ENCODE peak calls at places on chromosomes 11 and 22, in five cellular contexts. T, L, D, F and M are unnamed samples.

GRCh38 chr11:4118107-4118506 is 23.5 kb downstream of the RRM1 start:
- DNase-seq in L (no peak), F (no peak), T (no peak), D (no peak), M (no peak)

GRCh38 chr22:33492210-33492651 is 428.0 kb downstream of the LARGE1 start:
- DNase-seq in T (no peak), F (peak; percentile 58), D (no peak), L (no peak), M (no peak)

GRCh38 chr11:57459112-57460016 is 964 bp upstream of the RTN4RL2 start:
- DNase-seq in L (no peak), F (peak; percentile 24), D (no peak), T (peak; percentile 36), M (no peak)

GRCh38 chr11:103633037-103633788 is 403.2 kb upstream of the DDI1 start:
- DNase-seq in L (no peak), T (no peak), D (no peak), F (peak; percentile 66), M (no peak)

GRCh38 chr11:57279131-57279530 is 42.1 kb upstream of the APLNR start:
- DNase-seq in L (no peak), T (peak; percentile 43), F (no peak), D (no peak), M (no peak)

GRCh38 chr11:73216466-73216865 is 1.6 kb upstream of the P2RY2 start:
- DNase-seq in F (no peak), T (no peak), D (no peak), L (no peak), M (no peak)

GRCh38 chr11:57349491-57350274 is 11.5 kb downstream of the P2RX3 start:
- DNase-seq in L (peak; percentile 66), T (peak; percentile 65), F (peak; percentile 71), D (no peak), M (no peak)

GRCh38 chr11:130622126-130622525 is 173.7 kb downstream of the ADAMTS15 start:
- DNase-seq in L (no peak), T (peak; percentile 42), D (no peak), F (no peak), M (no peak)

GRCh38 chr11:75388386-75389275 is 10.7 kb upstream of the RPS3 start:
- DNase-seq in D (peak; percentile 61), T (peak; percentile 95), F (peak; percentile 90), L (peak; percentile 79), M (peak; percentile 65)

GRCh38 chr11:105265859-105266258 is 126.3 kb upstream of the CARD18 start:
- DNase-seq in L (no peak), D (peak; percentile 62), T (peak; percentile 65), F (no peak), M (no peak)

GRCh38 chr11:126720539-126721235 is 279.9 kb downstream of the KIRREL3 start:
- DNase-seq in F (no peak), L (no peak), T (no peak), D (no peak), M (no peak)

GRCh38 chr11:14249121-14249963 is 109.6 kb downstream of the RRAS2 start:
- DNase-seq in D (peak; percentile 36), T (peak; percentile 77), L (peak; percentile 65), F (peak; percentile 79), M (peak; percentile 30)

GRCh38 chr11:74696932-74697687 is 34.1 kb downstream of the CHRDL2 start:
- DNase-seq in F (peak; percentile 65), L (no peak), D (peak; percentile 76), T (no peak), M (no peak)

GRCh38 chr11:72233773-72234513 is 9.4 kb downstream of the INPPL1 start:
- DNase-seq in D (no peak), F (no peak), T (no peak), L (no peak), M (no peak)

GRCh38 chr11:57482782-57483569 is 22.6 kb downstream of the RTN4RL2 start:
- DNase-seq in L (peak; percentile 76), D (no peak), T (peak; percentile 32), F (peak; percentile 69), M (no peak)

GRCh38 chr11:47185305-47186075 is 744 bp downstream of the PACSIN3 start:
- DNase-seq in T (peak; percentile 84), L (no peak), D (peak; percentile 68), F (peak; percentile 93), M (no peak)

GRCh38 chr11:112880454-112880853 is 80.8 kb upstream of the NCAM1 start:
- DNase-seq in L (peak; percentile 15), F (no peak), T (no peak), D (no peak), M (no peak)

GRCh38 chr22:45268167-45268957 is 16.4 kb upstream of the UPK3A start:
- DNase-seq in T (no peak), D (no peak), L (no peak), F (peak; percentile 98), M (no peak)

GRCh38 chr22:48568736-48569330 is 1258.8 kb downstream of the BRD1 start:
- DNase-seq in F (no peak), L (no peak), T (no peak), D (no peak), M (no peak)

GRCh38 chr22:48782817-48783511 is 1044.7 kb downstream of the BRD1 start:
- DNase-seq in L (no peak), T (no peak), F (peak; percentile 65), D (no peak), M (no peak)

GRCh38 chr11:47413351-47413750 is 5.0 kb downstream of the SLC39A13 start:
- DNase-seq in F (no peak), L (no peak), D (no peak), T (no peak), M (no peak)

GRCh38 chr11:120229451-120230424 is 10.2 kb upstream of the POU2F3 start:
- DNase-seq in D (no peak), F (peak; percentile 65), L (peak; percentile 17), T (peak; percentile 64), M (no peak)

GRCh38 chr22:26585104-26585790 is 4.7 kb downstream of the TPST2 start:
- DNase-seq in F (no peak), D (peak; percentile 67), L (peak; percentile 17), T (peak; percentile 81), M (no peak)

GRCh38 chr22:42868751-42869251 is 11.7 kb upstream of the ARFGAP3 start:
- DNase-seq in T (no peak), L (no peak), D (no peak), F (no peak), M (no peak)

GRCh38 chr11:123174196-123175183 is 20.6 kb downstream of the CLMP start:
- DNase-seq in F (peak; percentile 66), T (peak; percentile 97), D (peak; percentile 77), L (no peak), M (peak; percentile 97)

GRCh38 chr22:37848587-37849088 is 581 bp upstream of the EIF3L start:
- DNase-seq in T (peak; percentile 18), D (peak; percentile 20), L (peak; percentile 27), F (peak; percentile 47), M (no peak)

GRCh38 chr11:134987223-134987768 is 575.3 kb upstream of the B3GAT1 start:
- DNase-seq in T (no peak), L (no peak), D (no peak), F (no peak), M (peak; percentile 70)

GRCh38 chr22:38204784-38205183 is 3.0 kb downstream of the MAFF start:
- DNase-seq in D (no peak), L (peak; percentile 30), T (no peak), F (no peak), M (no peak)

GRCh38 chr22:42933783-42934144 is 76.7 kb upstream of the ARFGAP3 start:
- DNase-seq in D (peak; percentile 90), T (peak; percentile 80), L (no peak), F (no peak), M (no peak)

GRCh38 chr11:34501962-34502361 is 11.6 kb downstream of the ELF5 start:
- DNase-seq in L (no peak), D (no peak), F (no peak), T (no peak), M (no peak)

GRCh38 chr22:23233746-23234408 is 53.6 kb downstream of the BCR start:
- DNase-seq in T (peak; percentile 8), F (no peak), L (no peak), D (no peak), M (no peak)

GRCh38 chr11:90202342-90202741 is 20.5 kb downstream of the CHORDC1 start:
- DNase-seq in D (no peak), L (no peak), T (no peak), F (no peak), M (no peak)
- H3K36me3 ChIP-seq in D (peaks cover 29% of the 10 kb centered on the region), L (peaks cover 78% of the 10 kb centered on the region), T (peaks cover 64% of the 10 kb centered on the region), F (no peaks in the 10 kb centered on the region), M (peaks cover 83% of the 10 kb centered on the region)

GRCh38 chr11:18633256-18634139 is 644 bp downstream of the SPTY2D1 start:
- DNase-seq in D (peak; percentile 9), L (peak; percentile 47), T (no peak), F (peak; percentile 44), M (peak; percentile 50)

GRCh38 chr11:18634140-18635032 is at the start of gene SPTY2D1:
- DNase-seq in T (peak; percentile 98), D (peak; percentile 99), L (peak; percentile 99), F (peak; percentile 100), M (peak; percentile 94)

DNA sequence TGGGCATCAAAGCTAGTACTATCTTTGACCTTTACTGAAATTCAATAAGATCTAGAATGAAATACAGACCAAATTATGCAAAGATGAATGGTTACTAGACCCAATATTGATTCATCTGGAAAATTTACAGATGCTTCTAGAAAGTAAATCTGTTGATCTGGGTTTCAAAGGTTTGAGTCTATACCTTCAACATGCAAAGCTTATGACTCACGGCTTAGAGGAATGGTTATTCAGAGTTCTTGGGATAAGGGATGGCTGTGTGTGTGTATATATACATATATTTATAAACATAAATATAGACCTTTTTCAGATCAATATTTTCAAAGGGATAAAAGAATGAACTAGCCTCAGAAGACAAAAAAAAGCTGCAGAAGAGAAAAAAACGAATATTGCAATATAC is 1.3 kb downstream of the SPTY2D1 start:
- DNase-seq in F (no peak), L (no peak), T (peak; percentile 28), D (peak; percentile 5), M (no peak)
- H3K4me3 ChIP-seq in F (no peak overlapping the region), L (peak overlapping the region; percentile 93), T (peak overlapping the region; percentile 86), D (peak overlapping the region; percentile 98), M (peak overlapping the region; percentile 99)

DNA sequence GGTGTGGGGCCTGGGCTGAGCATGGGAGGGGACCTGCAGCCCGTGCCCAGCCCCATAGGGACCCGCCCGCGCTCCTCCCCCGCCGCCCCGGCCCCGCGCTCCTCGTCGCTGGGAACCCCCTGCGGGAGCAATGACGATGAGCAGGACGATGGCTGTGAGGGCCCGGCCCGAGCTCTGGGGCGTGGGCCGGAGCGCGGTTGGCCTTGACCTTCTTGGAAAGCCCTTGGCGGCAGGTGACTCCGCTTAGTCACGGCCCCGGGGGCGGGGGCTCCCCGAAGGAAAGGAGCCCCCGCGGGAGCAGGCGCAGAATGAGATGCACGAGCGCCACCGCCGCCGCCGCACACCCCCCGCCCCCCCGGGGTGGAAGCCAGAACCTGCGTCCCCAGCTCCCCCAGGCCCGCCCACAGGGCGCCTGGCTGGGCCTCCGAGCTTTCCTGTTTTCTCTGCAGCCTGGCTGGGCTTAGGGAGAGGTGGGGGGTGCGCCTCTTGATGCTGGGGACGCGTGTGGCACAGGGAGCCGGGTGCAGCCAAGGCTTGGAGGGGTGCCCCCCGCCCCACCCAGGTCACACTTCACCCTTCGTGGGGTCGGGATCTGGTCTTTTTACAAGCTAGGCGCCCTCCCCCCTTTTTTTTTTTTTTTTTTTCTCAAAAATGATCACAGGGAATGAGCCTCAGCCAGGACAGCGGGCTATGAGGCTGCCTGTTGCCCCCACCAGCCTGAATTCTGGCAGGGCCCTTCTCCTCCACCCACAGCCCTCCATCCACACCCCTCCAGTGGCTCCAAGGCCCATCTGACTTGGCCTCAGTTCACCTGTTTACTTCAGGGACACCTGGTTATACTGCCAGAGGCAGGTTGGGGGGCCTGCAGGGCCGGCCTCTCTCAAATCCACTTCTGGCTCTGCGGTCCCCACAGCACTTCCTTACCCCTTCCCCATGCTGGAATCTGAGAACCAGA is 17.9 kb downstream of the CRELD2 start:
- DNase-seq in T (peak; percentile 57), D (peak; percentile 87), F (peak; percentile 54), L (peak; percentile 86), M (no peak)
- H3K9ac ChIP-seq in T (no peak overlapping the region), D (no peak overlapping the region), F (peak overlapping the region; percentile 26), L (peak overlapping the region; percentile 55), M (peak overlapping the region; percentile 23)

GRCh38 chr22:41124086-41124485 is 31.7 kb downstream of the EP300 start:
- DNase-seq in L (no peak), F (no peak), D (no peak), T (no peak), M (no peak)
- H3K36me3 ChIP-seq in L (peaks cover 76% of the 10 kb centered on the region), F (peaks cover 5% of the 10 kb centered on the region), D (peaks cover 28% of the 10 kb centered on the region), T (peaks cover 21% of the 10 kb centered on the region), M (peaks cover 50% of the 10 kb centered on the region)